ENCODE peak calls at places on chromosomes 3 and 15, in seven cellular contexts. J is Peyer's patch; T is right lobe of liver; W is mucosa of descending colon; V is BE2C; R is stomach; G is CD8-positive, alpha-beta T cell. A is an unnamed sample.

GRCh38 chr3:181941250-181941649 is 229.5 kb downstream of the SOX2 start:
- DNase-seq in J (no peak), T (no peak), W (no peak), V (no peak), R (no peak), G (no peak), A (no peak)

GRCh38 chr15:73575636-73576247 is 57.4 kb downstream of the NPTN start:
- DNase-seq in J (no peak), T (no peak), W (no peak), V (no peak), R (peak; percentile 78), G (no peak), A (peak; percentile 54)

GRCh38 chr15:74120426-74120825 is 10.0 kb upstream of the ISLR2 start:
- DNase-seq in J (no peak), T (no peak), W (no peak), V (no peak), R (no peak), G (no peak), A (no peak)

GRCh38 chr3:31760654-31761053 is 220.4 kb downstream of the OSBPL10 start:
- DNase-seq in J (no peak), T (no peak), W (no peak), V (no peak), R (no peak), G (no peak), A (no peak)

GRCh38 chr3:8492744-8493511 is 8.7 kb upstream of the LMCD1 start:
- DNase-seq in J (no peak), T (no peak), W (no peak), V (no peak), R (no peak), G (no peak), A (no peak)

GRCh38 chr15:40762919-40763800 is 708 bp upstream of the GCHFR start:
- DNase-seq in J (peak; percentile 55), T (peak; percentile 94), W (peak; percentile 88), V (peak; percentile 78), R (peak; percentile 80), G (no peak), A (peak; percentile 85)

GRCh38 chr15:91572110-91572509 is 281.4 kb upstream of the SLCO3A1 start:
- DNase-seq in J (no peak), T (no peak), W (no peak), V (peak; percentile 78), R (peak; percentile 70), G (no peak), A (no peak)

GRCh38 chr3:9781978-9782575 is 10.2 kb downstream of the TADA3 start:
- DNase-seq in J (no peak), T (no peak), W (no peak), V (no peak), R (no peak), G (no peak), A (no peak)

GRCh38 chr15:34252545-34252944 is 27.7 kb downstream of the EMC4 start:
- DNase-seq in J (no peak), T (no peak), W (no peak), V (no peak), R (no peak), G (no peak), A (no peak)

GRCh38 chr3:133412511-133413165 is 12.8 kb downstream of the BFSP2 start:
- DNase-seq in J (no peak), T (no peak), W (no peak), V (peak; percentile 44), R (no peak), G (no peak), A (no peak)

GRCh38 chr3:170982733-170983132 is 43.8 kb downstream of the SLC2A2 start:
- DNase-seq in J (no peak), T (no peak), W (no peak), V (no peak), R (no peak), G (no peak), A (no peak)

GRCh38 chr15:66195621-66196230 is 57.8 kb downstream of the MEGF11 start:
- DNase-seq in J (no peak), T (no peak), W (no peak), V (no peak), R (no peak), G (no peak), A (no peak)

GRCh38 chr15:63874616-63875015 is 40.9 kb upstream of the HERC1 start:
- DNase-seq in J (no peak), T (no peak), W (no peak), V (no peak), R (no peak), G (no peak), A (no peak)

GRCh38 chr3:42025388-42026138 is 63.7 kb upstream of the ULK4 start:
- DNase-seq in J (peak; percentile 74), T (peak; percentile 71), W (peak; percentile 66), V (peak; percentile 72), R (peak; percentile 79), G (no peak), A (peak; percentile 86)

GRCh38 chr3:66478923-66479322 is 21.9 kb downstream of the LRIG1 start:
- DNase-seq in J (no peak), T (no peak), W (peak; percentile 54), V (no peak), R (no peak), G (no peak), A (no peak)

GRCh38 chr15:45555914-45556608 is 31.1 kb upstream of the BLOC1S6 start:
- DNase-seq in J (no peak), T (no peak), W (no peak), V (no peak), R (no peak), G (no peak), A (no peak)

GRCh38 chr15:70240082-70240481 is 142.4 kb upstream of the TLE3 start:
- DNase-seq in J (peak; percentile 58), T (no peak), W (no peak), V (no peak), R (no peak), G (no peak), A (no peak)

GRCh38 chr3:159273608-159274007 is 471.8 kb downstream of the MFSD1 start:
- DNase-seq in J (no peak), T (peak; percentile 54), W (peak; percentile 30), V (no peak), R (no peak), G (no peak), A (no peak)

GRCh38 chr15:28129261-28129848 is 30.2 kb upstream of the OCA2 start:
- DNase-seq in J (no peak), T (no peak), W (no peak), V (no peak), R (peak; percentile 3), G (no peak), A (no peak)

GRCh38 chr15:28125673-28126651 is 26.8 kb upstream of the OCA2 start:
- DNase-seq in J (no peak), T (no peak), W (no peak), V (no peak), R (no peak), G (no peak), A (no peak)

GRCh38 chr15:28127036-28127435 is 27.9 kb upstream of the OCA2 start:
- DNase-seq in J (no peak), T (no peak), W (no peak), V (no peak), R (peak; percentile 11), G (no peak), A (no peak)

GRCh38 chr15:28130651-28131050 is 31.5 kb upstream of the OCA2 start:
- DNase-seq in J (no peak), T (no peak), W (no peak), V (no peak), R (no peak), G (no peak), A (no peak)

DNA sequence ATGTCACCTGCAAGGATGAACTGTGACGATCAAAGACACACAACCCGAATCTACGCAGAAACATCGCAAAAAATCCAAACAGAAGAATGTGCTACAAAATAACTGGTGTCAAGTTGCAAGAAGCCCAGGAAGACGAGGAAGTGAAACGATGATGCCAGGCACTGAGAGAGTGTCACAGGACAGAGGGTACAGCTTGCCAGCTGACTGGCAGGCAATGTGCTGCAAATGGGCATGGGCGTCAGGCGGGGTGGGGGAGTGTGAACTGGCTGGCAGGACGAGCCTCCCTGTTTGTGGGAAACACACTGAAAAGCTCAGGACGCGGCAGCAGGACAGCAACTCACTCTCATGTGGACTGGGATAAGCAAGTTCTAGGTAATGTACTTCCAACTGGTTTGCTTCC is 28.9 kb upstream of the OCA2 start:
- DNase-seq in J (peak; percentile 61), T (no peak), W (no peak), V (no peak), R (peak; percentile 25), G (no peak), A (peak; percentile 70)
- H3K36me3 ChIP-seq in J (peaks cover 81% of the 10 kb centered on the region), T (no peaks in the 10 kb centered on the region), W (no peaks in the 10 kb centered on the region), V (peaks cover 45% of the 10 kb centered on the region), R (peaks cover 83% of the 10 kb centered on the region), G (peaks cover 19% of the 10 kb centered on the region), A (peaks cover 82% of the 10 kb centered on the region)

GRCh38 chr3:118641608-118642007 is 393.0 kb downstream of the IGSF11 start:
- DNase-seq in J (no peak), T (no peak), W (no peak), V (peak; percentile 79), R (no peak), G (no peak), A (no peak)

GRCh38 chr3:118637866-118638265 is 396.8 kb downstream of the IGSF11 start:
- DNase-seq in J (no peak), T (no peak), W (no peak), V (no peak), R (no peak), G (no peak), A (no peak)

DNA sequence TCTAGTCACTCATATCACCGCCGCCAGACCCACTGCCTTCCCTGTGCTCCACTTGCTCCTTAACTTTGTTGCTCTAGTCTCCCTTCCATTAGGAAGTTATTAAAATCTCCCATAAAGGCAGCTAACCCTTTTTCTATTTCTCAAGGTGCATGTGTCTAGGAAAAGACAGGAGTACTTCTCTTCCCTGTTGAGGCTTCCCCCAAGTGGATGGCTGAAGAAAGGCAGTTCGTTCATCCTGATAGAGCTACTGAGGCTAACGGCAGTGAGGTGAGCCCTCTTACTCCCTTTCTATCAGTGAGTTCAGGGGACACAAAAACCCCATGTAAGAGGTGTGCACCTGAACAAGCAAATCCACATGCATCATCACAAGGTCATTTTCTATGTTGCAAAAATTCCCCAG is 397.8 kb downstream of the IGSF11 start:
- DNase-seq in J (no peak), T (no peak), W (no peak), V (peak; percentile 22), R (no peak), G (no peak), A (no peak)
- TF ChIP-seq CTCF in J (no peak), T (peak; percentile 34), W (no peak), V (peak; percentile 70), R (no peak), G (no peak), A (no peak)

GRCh38 chr3:134652886-134653630 is 2.2 kb upstream of the KY start:
- DNase-seq in J (no peak), T (no peak), W (no peak), V (no peak), R (no peak), G (no peak), A (no peak)
- H3K36me3 ChIP-seq in J (no peaks in the 10 kb centered on the region), T (no peaks in the 10 kb centered on the region), W (no peaks in the 10 kb centered on the region), V (no peaks in the 10 kb centered on the region), R (no peaks in the 10 kb centered on the region), G (no peaks in the 10 kb centered on the region), A (no peaks in the 10 kb centered on the region)

DNA sequence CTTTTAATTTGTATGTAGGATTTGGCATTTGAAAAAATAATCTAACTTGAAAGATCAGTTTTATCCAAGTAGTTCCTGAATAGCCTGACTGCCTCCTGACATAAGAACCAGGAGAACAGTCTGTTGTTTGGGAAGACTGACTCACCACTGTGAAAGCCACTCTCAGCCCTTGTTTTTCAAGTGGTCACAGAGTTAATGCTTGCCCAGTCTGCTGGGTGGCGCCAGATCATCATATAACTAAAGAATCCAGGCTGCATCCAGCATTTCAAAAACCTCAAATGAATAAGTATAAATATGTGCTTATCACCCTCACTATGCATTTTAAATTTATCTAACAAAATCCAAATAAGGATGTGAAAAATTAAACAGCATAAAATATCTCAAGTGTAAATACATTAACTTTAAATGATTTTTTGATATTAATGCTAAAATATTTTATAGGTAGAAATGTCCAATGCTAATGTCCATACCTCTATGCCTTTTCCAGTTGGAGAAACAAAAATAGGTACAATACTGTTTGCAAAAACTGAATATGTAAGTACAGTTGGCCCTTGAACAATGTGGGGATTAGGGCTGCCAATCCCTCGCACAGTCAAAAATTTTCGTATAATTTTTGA is 26.9 kb upstream of the ZBBX start:
- DNase-seq in J (no peak), T (no peak), W (no peak), V (peak; percentile 39), R (peak; percentile 31), G (no peak), A (no peak)
- TF ChIP-seq CTCF in J (no peak), T (peak; percentile 34), W (no peak), V (peak; percentile 53), R (no peak), G (no peak), A (peak; percentile 27)

A was measured in lower lobe of right lung.